ENCODE peak calls at places on chromosome 3, in ten cellular contexts. G is tibial artery, C is OCI-LY7, H is ascending aorta, I is A673, E is right lobe of liver, P is tibial nerve, O is PC-9, Y is GM23338, B is transverse colon. D is an unnamed sample.

GRCh38 chr3:111541391-111541790 is 606 bp upstream of the CD96 start:
- DNase-seq in G (no peak), C (no peak), H (no peak), I (no peak), E (no peak), P (no peak), O (no peak), Y (no peak), B (no peak), D (no peak)

GRCh38 chr3:76585794-76586392 is 454.0 kb upstream of the ROBO2 start:
- DNase-seq in G (no peak), C (peak; percentile 10), H (no peak), I (peak; percentile 27), E (no peak), P (no peak), O (no peak), Y (peak; percentile 59), B (no peak), D (no peak)

GRCh38 chr3:13040381-13041074 is 32.7 kb downstream of the IQSEC1 start:
- DNase-seq in G (no peak), C (peak; percentile 43), H (no peak), I (no peak), E (peak; percentile 57), P (no peak), O (no peak), Y (no peak), B (peak; percentile 41), D (no peak)

GRCh38 chr3:10380906-10381795 is 60.2 kb upstream of the SEC13 start:
- DNase-seq in G (no peak), C (no peak), H (no peak), I (no peak), E (no peak), P (no peak), O (no peak), Y (no peak), B (no peak), D (no peak)

GRCh38 chr3:121649645-121650044 is 11.1 kb downstream of the HCLS1 start:
- DNase-seq in G (no peak), C (no peak), H (no peak), I (no peak), E (no peak), P (no peak), O (no peak), Y (no peak), B (no peak), D (no peak)

GRCh38 chr3:56042326-56042951 is 425.8 kb downstream of the ERC2 start:
- DNase-seq in G (no peak), C (peak; percentile 19), H (no peak), I (peak; percentile 63), E (no peak), P (no peak), O (peak; percentile 1), Y (peak; percentile 78), B (no peak), D (no peak)

GRCh38 chr3:152671998-152672649 is 162.8 kb upstream of the P2RY1 start:
- DNase-seq in G (no peak), C (no peak), H (no peak), I (peak; percentile 82), E (no peak), P (no peak), O (no peak), Y (no peak), B (no peak), D (no peak)

GRCh38 chr3:24237971-24238767 is 256.5 kb downstream of the THRB start:
- DNase-seq in G (no peak), C (peak; percentile 75), H (no peak), I (peak; percentile 82), E (no peak), P (no peak), O (peak; percentile 63), Y (peak; percentile 85), B (peak; percentile 26), D (peak; percentile 28)

GRCh38 chr3:126351771-126352475 is 5.3 kb downstream of the KLF15 start:
- DNase-seq in G (peak; percentile 65), C (no peak), H (peak; percentile 52), I (no peak), E (peak; percentile 60), P (peak; percentile 13), O (no peak), Y (no peak), B (peak; percentile 5), D (no peak)

GRCh38 chr3:114319453-114319852 is 25.6 kb downstream of the TIGIT start:
- DNase-seq in G (no peak), C (no peak), H (no peak), I (peak; percentile 30), E (no peak), P (no peak), O (peak; percentile 46), Y (peak; percentile 88), B (no peak), D (no peak)

GRCh38 chr3:86801921-86802320 is 189.0 kb downstream of the VGLL3 start:
- DNase-seq in G (no peak), C (no peak), H (no peak), I (no peak), E (no peak), P (no peak), O (no peak), Y (no peak), B (no peak), D (no peak)

DNA sequence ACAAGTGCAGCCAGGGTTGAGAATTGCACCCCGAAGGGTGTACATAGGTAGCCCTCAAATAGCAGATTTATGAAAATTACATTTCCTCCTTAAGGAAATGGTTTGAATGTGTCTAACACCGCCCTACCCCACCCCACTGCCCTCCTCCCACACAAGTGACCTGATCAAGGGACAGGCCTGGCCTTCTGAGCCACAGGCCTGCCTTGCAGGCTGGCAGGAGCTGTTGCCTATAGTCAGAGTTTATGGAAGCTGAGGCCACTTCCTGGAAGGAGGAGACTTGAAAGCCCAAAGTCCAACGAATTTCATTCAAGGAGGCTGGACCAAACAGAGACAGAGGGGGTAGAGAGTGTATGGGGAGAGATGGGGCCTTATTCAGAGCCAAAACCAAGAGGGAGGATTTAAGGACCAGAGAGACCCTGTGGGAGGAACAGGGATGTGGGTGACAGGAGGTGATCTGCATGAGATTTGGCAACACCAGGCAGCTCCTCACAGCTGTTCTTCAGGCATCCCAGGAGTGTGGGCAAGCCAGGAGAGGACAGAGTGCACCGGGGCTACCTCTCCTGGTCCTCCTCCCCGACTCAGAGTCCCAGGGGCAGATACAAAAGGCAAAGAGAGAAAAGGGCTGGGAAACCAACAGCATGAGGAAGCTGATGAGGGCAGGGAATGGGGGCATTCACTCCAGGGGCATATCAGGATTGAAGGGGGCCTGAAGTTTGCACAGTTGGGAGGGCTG is 100.4 kb upstream of the HES1 start:
- DNase-seq in G (no peak), C (no peak), H (no peak), I (no peak), E (no peak), P (no peak), O (no peak), Y (no peak), B (peak; percentile 86), D (no peak)
- TF ChIP-seq CTCF in G (no peak), C (no peak), H (no peak), I (no peak), E (no peak), P (no peak), O (no peak), Y (no peak), B (no peak), D (no peak)

DNA sequence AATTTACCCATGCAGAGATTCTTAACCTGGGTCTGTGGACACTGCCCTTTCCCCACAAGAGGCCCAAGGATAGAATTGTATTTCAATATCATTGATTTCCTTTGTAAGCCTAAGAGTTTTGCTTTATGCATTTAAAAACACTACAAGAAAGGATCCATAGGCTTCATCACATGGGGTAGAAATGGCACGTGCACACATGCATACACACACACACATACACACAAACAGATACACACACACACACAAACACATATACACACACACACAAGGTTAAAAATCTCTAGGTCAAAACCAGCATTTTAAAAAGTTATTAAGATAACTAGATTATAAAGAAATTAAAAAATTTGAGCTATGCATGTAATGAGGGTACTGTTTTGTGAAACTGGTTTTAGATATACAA is 35.5 kb upstream of the CD47 start:
- DNase-seq in G (no peak), C (peak; percentile 16), H (no peak), I (no peak), E (no peak), P (no peak), O (no peak), Y (no peak), B (no peak), D (no peak)
- H3K27ac ChIP-seq in G (no peak overlapping the region), C (peak overlapping the region; percentile 95), H (no peak overlapping the region), I (no peak overlapping the region), E (no peak overlapping the region), P (no peak overlapping the region), O (no peak overlapping the region), Y (no peak overlapping the region), B (no peak overlapping the region), D (no peak overlapping the region)

DNA sequence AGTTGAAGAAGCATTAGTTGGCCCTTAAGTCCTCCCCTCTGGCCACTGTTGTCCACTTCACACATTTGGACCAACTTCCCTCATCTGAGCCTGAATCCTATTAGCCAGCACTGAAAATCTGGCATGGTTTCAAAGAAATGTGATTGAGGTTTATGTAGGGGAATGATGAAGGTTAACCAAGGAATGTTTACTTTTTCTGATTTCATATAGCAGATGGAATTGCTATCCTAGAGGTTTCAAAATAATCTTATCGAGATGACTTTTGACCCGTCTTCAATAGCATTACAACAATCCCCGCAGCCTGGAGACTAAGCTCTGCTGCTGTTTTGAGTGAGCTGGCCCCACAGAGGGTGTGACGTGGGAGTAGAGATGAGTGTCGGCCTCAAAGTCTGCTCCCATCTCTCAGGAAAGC is 200.8 kb upstream of the IL12A start:
- DNase-seq in G (no peak), C (no peak), H (peak; percentile 59), I (no peak), E (no peak), P (no peak), O (peak; percentile 71), Y (no peak), B (peak; percentile 66), D (no peak)
- H3K4me1 ChIP-seq in G (peaks cover 50% of the 10 kb centered on the region), C (no peaks in the 10 kb centered on the region), H (peaks cover 16% of the 10 kb centered on the region), I (no peaks in the 10 kb centered on the region), E (peaks cover 49% of the 10 kb centered on the region), P (no peaks in the 10 kb centered on the region), O (peaks cover 64% of the 10 kb centered on the region), Y (peaks cover 50% of the 10 kb centered on the region), B (peaks cover 98% of the 10 kb centered on the region), D (no peaks in the 10 kb centered on the region)

GRCh38 chr3:192917508-192918274 is at the start of gene MB21D2:
- DNase-seq in G (peak; percentile 88), C (no peak), H (peak; percentile 86), I (peak; percentile 91), E (peak; percentile 71), P (peak; percentile 40), O (peak; percentile 86), Y (peak; percentile 74), B (peak; percentile 69), D (peak; percentile 54)
- TF ChIP-seq CTCF in G (no peak), C (no peak), H (no peak), I (peak; percentile 13), E (no peak), P (peak; percentile 11), O (no peak), Y (no peak), B (no peak), D (no peak)

D was measured in pancreas.